ENCODE peak calls at places on chromosomes 4 and X, in nine cellular contexts. One of them, this sample, is unnamed.

GRCh38 chrX:119762718-119763117 is 4.3 kb downstream of the SOWAHD start:
- DNase-seq in foreskin fibroblast: no peak
- DNase-seq in trophoblast cell: no peak
- DNase-seq in left lung: no peak
- DNase-seq in AG04450: no peak
- DNase-seq in heart right ventricle: no peak
- DNase-seq in mucosa of descending colon: no peak
- DNase-seq in vagina: no peak
- DNase-seq in PC-9: peak
- DNase-seq in this sample: no peak

GRCh38 chr4:47031011-47031678 is at the start of gene GABRB1:
- DNase-seq in heart right ventricle: peak
- DNase-seq in mucosa of descending colon: peak
- DNase-seq in vagina: no peak
- DNase-seq in PC-9: peak
- DNase-seq in AG04450: peak
- DNase-seq in trophoblast cell: peak
- DNase-seq in left lung: peak
- DNase-seq in foreskin fibroblast: peak
- DNase-seq in this sample: peak

GRCh38 chrX:46938589-46938988 is 26.4 kb downstream of the JADE3 start:
- DNase-seq in AG04450: no peak
- DNase-seq in foreskin fibroblast: no peak
- DNase-seq in vagina: no peak
- DNase-seq in mucosa of descending colon: no peak
- DNase-seq in trophoblast cell: no peak
- DNase-seq in left lung: no peak
- DNase-seq in PC-9: no peak
- DNase-seq in heart right ventricle: no peak
- DNase-seq in this sample: no peak

GRCh38 chrX:65536291-65536690 is 1.7 kb upstream of the LAS1L start:
- DNase-seq in trophoblast cell: no peak
- DNase-seq in AG04450: no peak
- DNase-seq in heart right ventricle: no peak
- DNase-seq in PC-9: no peak
- DNase-seq in left lung: no peak
- DNase-seq in mucosa of descending colon: no peak
- DNase-seq in foreskin fibroblast: no peak
- DNase-seq in vagina: no peak
- DNase-seq in this sample: no peak

GRCh38 chr4:102169345-102169744 is 175.9 kb downstream of the SLC39A8 start:
- DNase-seq in heart right ventricle: no peak
- DNase-seq in AG04450: no peak
- DNase-seq in vagina: no peak
- DNase-seq in PC-9: no peak
- DNase-seq in trophoblast cell: no peak
- DNase-seq in mucosa of descending colon: no peak
- DNase-seq in foreskin fibroblast: no peak
- DNase-seq in left lung: no peak
- DNase-seq in this sample: no peak

GRCh38 chr4:5474756-5475155 is 233.6 kb downstream of the EVC2 start:
- DNase-seq in PC-9: peak
- DNase-seq in heart right ventricle: no peak
- DNase-seq in vagina: no peak
- DNase-seq in left lung: no peak
- DNase-seq in AG04450: peak
- DNase-seq in foreskin fibroblast: no peak
- DNase-seq in trophoblast cell: peak
- DNase-seq in mucosa of descending colon: no peak
- DNase-seq in this sample: no peak

GRCh38 chrX:136954930-136955329 is 74.4 kb upstream of the RBMX start:
- DNase-seq in trophoblast cell: no peak
- DNase-seq in mucosa of descending colon: no peak
- DNase-seq in left lung: no peak
- DNase-seq in AG04450: no peak
- DNase-seq in PC-9: no peak
- DNase-seq in heart right ventricle: no peak
- DNase-seq in foreskin fibroblast: peak
- DNase-seq in vagina: no peak
- DNase-seq in this sample: peak

GRCh38 chr4:138448169-138448568 is 206.0 kb upstream of the SLC7A11 start:
- DNase-seq in foreskin fibroblast: no peak
- DNase-seq in PC-9: no peak
- DNase-seq in mucosa of descending colon: no peak
- DNase-seq in AG04450: no peak
- DNase-seq in trophoblast cell: no peak
- DNase-seq in vagina: no peak
- DNase-seq in heart right ventricle: no peak
- DNase-seq in left lung: no peak
- DNase-seq in this sample: no peak

GRCh38 chrX:19576742-19577141 is 61.4 kb upstream of the MAP3K15 start:
- DNase-seq in vagina: no peak
- DNase-seq in heart right ventricle: no peak
- DNase-seq in trophoblast cell: no peak
- DNase-seq in PC-9: no peak
- DNase-seq in left lung: no peak
- DNase-seq in mucosa of descending colon: no peak
- DNase-seq in AG04450: no peak
- DNase-seq in foreskin fibroblast: no peak
- DNase-seq in this sample: no peak

GRCh38 chr4:101229116-101229515 is 118.2 kb downstream of the PPP3CA start:
- DNase-seq in foreskin fibroblast: no peak
- DNase-seq in AG04450: no peak
- DNase-seq in heart right ventricle: no peak
- DNase-seq in left lung: no peak
- DNase-seq in PC-9: no peak
- DNase-seq in vagina: no peak
- DNase-seq in mucosa of descending colon: no peak
- DNase-seq in trophoblast cell: no peak
- DNase-seq in this sample: peak

GRCh38 chrX:17373337-17373736 is 1.7 kb upstream of the NHS start:
- DNase-seq in left lung: no peak
- DNase-seq in vagina: no peak
- DNase-seq in foreskin fibroblast: no peak
- DNase-seq in mucosa of descending colon: no peak
- DNase-seq in heart right ventricle: peak
- DNase-seq in AG04450: no peak
- DNase-seq in PC-9: no peak
- DNase-seq in trophoblast cell: no peak
- DNase-seq in this sample: no peak

GRCh38 chr4:3786196-3786869 is 20.1 kb downstream of the ADRA2C start:
- DNase-seq in PC-9: no peak
- DNase-seq in vagina: no peak
- DNase-seq in AG04450: no peak
- DNase-seq in mucosa of descending colon: peak
- DNase-seq in trophoblast cell: no peak
- DNase-seq in foreskin fibroblast: no peak
- DNase-seq in left lung: no peak
- DNase-seq in heart right ventricle: no peak
- DNase-seq in this sample: no peak

GRCh38 chr4:94400191-94400590 is 51.6 kb upstream of the PDLIM5 start:
- DNase-seq in vagina: no peak
- DNase-seq in foreskin fibroblast: no peak
- DNase-seq in left lung: no peak
- DNase-seq in PC-9: no peak
- DNase-seq in trophoblast cell: no peak
- DNase-seq in mucosa of descending colon: no peak
- DNase-seq in AG04450: no peak
- DNase-seq in heart right ventricle: no peak
- DNase-seq in this sample: no peak

GRCh38 chrX:40103565-40104323 is 6.0 kb upstream of the BCOR start:
- DNase-seq in left lung: no peak
- DNase-seq in vagina: no peak
- DNase-seq in AG04450: no peak
- DNase-seq in mucosa of descending colon: no peak
- DNase-seq in PC-9: no peak
- DNase-seq in heart right ventricle: no peak
- DNase-seq in trophoblast cell: no peak
- DNase-seq in foreskin fibroblast: no peak
- DNase-seq in this sample: no peak
- H3K4me3 ChIP-seq in left lung: no peak
- H3K4me3 ChIP-seq in vagina: no peak
- H3K4me3 ChIP-seq in AG04450: no peak
- H3K4me3 ChIP-seq in mucosa of descending colon: no peak
- H3K4me3 ChIP-seq in PC-9: peak
- H3K4me3 ChIP-seq in heart right ventricle: no peak
- H3K4me3 ChIP-seq in trophoblast cell: no peak
- H3K4me3 ChIP-seq in foreskin fibroblast: no peak
- H3K4me3 ChIP-seq in this sample: no peak

DNA sequence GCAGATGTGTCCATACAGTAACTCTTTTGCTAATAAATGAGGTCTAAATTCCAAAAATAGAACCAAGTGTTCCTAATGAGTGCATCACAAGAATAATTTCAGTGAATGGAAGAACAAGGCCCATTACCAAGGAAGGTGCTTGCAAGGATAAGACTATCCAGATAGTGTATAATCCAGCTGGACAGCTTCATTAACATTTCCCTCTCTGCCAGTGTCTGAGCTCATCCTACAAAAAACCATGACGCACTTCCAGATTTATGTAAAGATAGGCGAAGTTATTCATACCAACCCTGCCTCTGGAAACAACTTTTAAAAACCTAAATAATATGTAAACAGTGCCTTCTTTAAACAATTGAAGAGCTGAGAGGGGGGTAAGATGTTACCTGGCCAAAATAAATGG is 177.9 kb upstream of the STK26 start:
- DNase-seq in mucosa of descending colon: no peak
- DNase-seq in vagina: no peak
- DNase-seq in trophoblast cell: peak
- DNase-seq in foreskin fibroblast: no peak
- DNase-seq in PC-9: no peak
- DNase-seq in heart right ventricle: no peak
- DNase-seq in AG04450: no peak
- DNase-seq in left lung: no peak
- DNase-seq in this sample: no peak
- H3K4me3 ChIP-seq in mucosa of descending colon: no peak
- H3K4me3 ChIP-seq in vagina: no peak
- H3K4me3 ChIP-seq in trophoblast cell: no peak
- H3K4me3 ChIP-seq in foreskin fibroblast: no peak
- H3K4me3 ChIP-seq in PC-9: no peak
- H3K4me3 ChIP-seq in heart right ventricle: no peak
- H3K4me3 ChIP-seq in AG04450: no peak
- H3K4me3 ChIP-seq in left lung: no peak
- H3K4me3 ChIP-seq in this sample: no peak

GRCh38 chr4:51906167-51906647 is 63.3 kb downstream of the DCUN1D4 start:
- DNase-seq in trophoblast cell: no peak
- DNase-seq in AG04450: no peak
- DNase-seq in PC-9: no peak
- DNase-seq in foreskin fibroblast: no peak
- DNase-seq in mucosa of descending colon: peak
- DNase-seq in heart right ventricle: no peak
- DNase-seq in left lung: no peak
- DNase-seq in vagina: no peak
- DNase-seq in this sample: no peak

GRCh38 chr4:51907001-51907669 is 64.2 kb downstream of the DCUN1D4 start:
- DNase-seq in trophoblast cell: no peak
- DNase-seq in vagina: no peak
- DNase-seq in heart right ventricle: no peak
- DNase-seq in mucosa of descending colon: peak
- DNase-seq in PC-9: no peak
- DNase-seq in left lung: no peak
- DNase-seq in AG04450: no peak
- DNase-seq in foreskin fibroblast: no peak
- DNase-seq in this sample: no peak

DNA sequence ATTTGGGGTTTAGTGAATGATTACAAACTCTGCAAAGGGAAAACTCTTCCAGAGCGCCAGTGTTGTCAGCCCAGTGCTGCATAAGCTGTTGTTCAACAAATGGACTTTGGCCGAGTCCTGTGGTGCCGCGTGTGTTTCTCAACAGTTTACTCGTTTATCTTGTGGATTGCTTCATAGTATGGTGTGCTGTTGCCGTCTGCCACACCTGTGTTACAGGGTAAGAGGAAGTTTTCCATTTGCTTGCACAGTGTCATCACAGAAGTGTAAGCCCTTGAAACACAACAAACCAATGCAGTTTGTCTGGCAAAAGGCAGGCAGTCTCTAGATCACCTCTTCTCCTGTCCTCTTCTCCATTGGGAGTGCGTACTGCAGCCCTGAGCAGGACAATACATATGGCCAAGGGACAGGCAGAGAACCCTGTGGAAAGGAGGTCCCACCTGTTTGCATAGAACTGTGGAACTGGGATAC is 66.3 kb downstream of the DCUN1D4 start:
- DNase-seq in AG04450: no peak
- DNase-seq in left lung: no peak
- DNase-seq in foreskin fibroblast: no peak
- DNase-seq in trophoblast cell: no peak
- DNase-seq in vagina: no peak
- DNase-seq in heart right ventricle: no peak
- DNase-seq in mucosa of descending colon: peak
- DNase-seq in PC-9: no peak
- DNase-seq in this sample: no peak
- H3K4me3 ChIP-seq in AG04450: no peak
- H3K4me3 ChIP-seq in left lung: no peak
- H3K4me3 ChIP-seq in foreskin fibroblast: no peak
- H3K4me3 ChIP-seq in trophoblast cell: no peak
- H3K4me3 ChIP-seq in vagina: no peak
- H3K4me3 ChIP-seq in heart right ventricle: no peak
- H3K4me3 ChIP-seq in mucosa of descending colon: no peak
- H3K4me3 ChIP-seq in PC-9: no peak
- H3K4me3 ChIP-seq in this sample: no peak

DNA sequence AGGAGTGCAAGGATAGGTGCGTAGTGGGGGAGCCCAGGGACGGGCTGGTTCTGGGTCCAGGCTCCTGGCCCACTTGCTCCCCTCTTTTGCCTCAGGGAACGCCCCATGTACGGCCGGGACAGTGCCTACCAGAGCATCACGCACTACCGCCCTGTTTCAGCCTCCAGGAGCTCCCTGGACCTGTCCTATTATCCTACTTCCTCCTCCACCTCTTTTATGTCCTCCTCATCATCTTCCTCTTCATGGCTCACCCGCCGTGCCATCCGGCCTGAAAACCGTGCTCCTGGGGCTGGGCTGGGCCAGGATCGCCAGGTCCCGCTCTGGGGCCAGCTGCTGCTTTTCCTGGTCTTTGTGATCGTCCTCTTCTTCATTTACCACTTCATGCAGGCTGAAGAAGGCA is 1.7 kb downstream of the EMD start:
- DNase-seq in heart right ventricle: no peak
- DNase-seq in AG04450: no peak
- DNase-seq in trophoblast cell: no peak
- DNase-seq in mucosa of descending colon: no peak
- DNase-seq in vagina: no peak
- DNase-seq in foreskin fibroblast: no peak
- DNase-seq in left lung: no peak
- DNase-seq in PC-9: no peak
- DNase-seq in this sample: no peak
- H3K4me3 ChIP-seq in heart right ventricle: no peak
- H3K4me3 ChIP-seq in AG04450: peak
- H3K4me3 ChIP-seq in trophoblast cell: no peak
- H3K4me3 ChIP-seq in mucosa of descending colon: no peak
- H3K4me3 ChIP-seq in vagina: peak
- H3K4me3 ChIP-seq in foreskin fibroblast: peak
- H3K4me3 ChIP-seq in left lung: peak
- H3K4me3 ChIP-seq in PC-9: no peak
- H3K4me3 ChIP-seq in this sample: peak

GRCh38 chrX:70444326-70445196 is at the start of gene DLG3:
- DNase-seq in PC-9: peak
- DNase-seq in heart right ventricle: no peak
- DNase-seq in mucosa of descending colon: no peak
- DNase-seq in trophoblast cell: no peak
- DNase-seq in foreskin fibroblast: no peak
- DNase-seq in vagina: no peak
- DNase-seq in AG04450: no peak
- DNase-seq in left lung: no peak
- DNase-seq in this sample: no peak
- H3K4me3 ChIP-seq in PC-9: no peak
- H3K4me3 ChIP-seq in heart right ventricle: no peak
- H3K4me3 ChIP-seq in mucosa of descending colon: no peak
- H3K4me3 ChIP-seq in trophoblast cell: no peak
- H3K4me3 ChIP-seq in foreskin fibroblast: no peak
- H3K4me3 ChIP-seq in vagina: peak
- H3K4me3 ChIP-seq in AG04450: peak
- H3K4me3 ChIP-seq in left lung: no peak
- H3K4me3 ChIP-seq in this sample: no peak